ENCODE peak calls at places on chromosomes 5 and 9, in five cellular contexts. One of them, this sample, is unnamed.

GRCh38 chr5:82640901-82641300 is 362.7 kb upstream of the RPS23 start:
- DNase-seq in vagina: no peak
- DNase-seq in breast epithelium: no peak
- DNase-seq in uterus: no peak
- DNase-seq in IMR-90: no peak
- DNase-seq in this sample: no peak

GRCh38 chr5:180605554-180606214 is 14.4 kb upstream of the SCGB3A1 start:
- DNase-seq in vagina: no peak
- DNase-seq in breast epithelium: peak; percentile 80
- DNase-seq in uterus: no peak
- DNase-seq in IMR-90: peak; percentile 51
- DNase-seq in this sample: peak; percentile 86

GRCh38 chr9:31582071-31582470 is 802.4 kb upstream of the ACO1 start:
- DNase-seq in vagina: no peak
- DNase-seq in breast epithelium: no peak
- DNase-seq in uterus: no peak
- DNase-seq in IMR-90: no peak
- DNase-seq in this sample: no peak

GRCh38 chr9:22238809-22239684 is 207.6 kb upstream of the DMRTA1 start:
- DNase-seq in vagina: no peak
- DNase-seq in breast epithelium: no peak
- DNase-seq in uterus: no peak
- DNase-seq in IMR-90: peak; percentile 63
- DNase-seq in this sample: no peak

GRCh38 chr5:126449751-126450271 is 26.6 kb downstream of the GRAMD2B start:
- DNase-seq in vagina: no peak
- DNase-seq in breast epithelium: no peak
- DNase-seq in uterus: no peak
- DNase-seq in IMR-90: peak; percentile 77
- DNase-seq in this sample: no peak

GRCh38 chr5:143758015-143758414 is 53.9 kb upstream of the HMHB1 start:
- DNase-seq in vagina: no peak
- DNase-seq in breast epithelium: no peak
- DNase-seq in uterus: no peak
- DNase-seq in IMR-90: no peak
- DNase-seq in this sample: no peak

GRCh38 chr9:134634190-134634589 is 7.4 kb upstream of the COL5A1 start:
- DNase-seq in vagina: no peak
- DNase-seq in breast epithelium: peak; percentile 33
- DNase-seq in uterus: no peak
- DNase-seq in IMR-90: no peak
- DNase-seq in this sample: peak; percentile 70

GRCh38 chr5:14199902-14200301 is 56.8 kb downstream of the TRIO start:
- DNase-seq in vagina: no peak
- DNase-seq in breast epithelium: no peak
- DNase-seq in uterus: no peak
- DNase-seq in IMR-90: no peak
- DNase-seq in this sample: no peak

GRCh38 chr9:2723666-2724065 is 6.4 kb downstream of the KCNV2 start:
- DNase-seq in vagina: no peak
- DNase-seq in breast epithelium: no peak
- DNase-seq in uterus: no peak
- DNase-seq in IMR-90: no peak
- DNase-seq in this sample: no peak

GRCh38 chr5:176530983-176531901 is 6.0 kb downstream of the RNF44 start:
- DNase-seq in vagina: no peak
- DNase-seq in breast epithelium: no peak
- DNase-seq in uterus: no peak
- DNase-seq in IMR-90: peak; percentile 74
- DNase-seq in this sample: no peak

GRCh38 chr5:33065146-33065545 is 354.0 kb downstream of the NPR3 start:
- DNase-seq in vagina: no peak
- DNase-seq in breast epithelium: no peak
- DNase-seq in uterus: no peak
- DNase-seq in IMR-90: no peak
- DNase-seq in this sample: no peak

GRCh38 chr5:154968953-154969352 is 28.1 kb downstream of the MRPL22 start:
- DNase-seq in vagina: no peak
- DNase-seq in breast epithelium: no peak
- DNase-seq in uterus: no peak
- DNase-seq in IMR-90: no peak
- DNase-seq in this sample: no peak

GRCh38 chr9:38689678-38690077 is 30.3 kb downstream of the FAM240B start:
- DNase-seq in vagina: no peak
- DNase-seq in breast epithelium: no peak
- DNase-seq in uterus: peak; percentile 25
- DNase-seq in IMR-90: peak; percentile 10
- DNase-seq in this sample: no peak

GRCh38 chr5:37665272-37665671 is 174.6 kb downstream of the GDNF start:
- DNase-seq in vagina: no peak
- DNase-seq in breast epithelium: no peak
- DNase-seq in uterus: no peak
- DNase-seq in IMR-90: peak; percentile 70
- DNase-seq in this sample: no peak

GRCh38 chr5:105501315-105501714 is 1938.7 kb upstream of the NUDT12 start:
- DNase-seq in vagina: no peak
- DNase-seq in breast epithelium: no peak
- DNase-seq in uterus: no peak
- DNase-seq in IMR-90: no peak
- DNase-seq in this sample: no peak

GRCh38 chr5:72205431-72206009 is 98.2 kb downstream of the MAP1B start:
- DNase-seq in vagina: no peak
- DNase-seq in breast epithelium: no peak
- DNase-seq in uterus: no peak
- DNase-seq in IMR-90: peak; percentile 59
- DNase-seq in this sample: no peak

GRCh38 chr5:158832736-158833135 is 267.0 kb downstream of the EBF1 start:
- DNase-seq in vagina: no peak
- DNase-seq in breast epithelium: no peak
- DNase-seq in uterus: no peak
- DNase-seq in IMR-90: no peak
- DNase-seq in this sample: no peak

GRCh38 chr5:60161340-60161934 is 267.9 kb upstream of the PDE4D start:
- DNase-seq in vagina: no peak
- DNase-seq in breast epithelium: no peak
- DNase-seq in uterus: no peak
- DNase-seq in IMR-90: peak; percentile 19
- DNase-seq in this sample: no peak

GRCh38 chr9:137227057-137227852 is at the start of gene RNF224:
- DNase-seq in vagina: no peak
- DNase-seq in breast epithelium: peak; percentile 89
- DNase-seq in uterus: peak; percentile 66
- DNase-seq in IMR-90: peak; percentile 65
- DNase-seq in this sample: peak; percentile 94

GRCh38 chr9:6930827-6931226 is 173.1 kb downstream of the KDM4C start:
- DNase-seq in vagina: no peak
- DNase-seq in breast epithelium: no peak
- DNase-seq in uterus: no peak
- DNase-seq in IMR-90: peak; percentile 72
- DNase-seq in this sample: no peak

GRCh38 chr5:59103303-59103702 is 520.4 kb downstream of the RAB3C start:
- DNase-seq in vagina: no peak
- DNase-seq in breast epithelium: no peak
- DNase-seq in uterus: no peak
- DNase-seq in IMR-90: no peak
- DNase-seq in this sample: no peak

GRCh38 chr9:115759411-115759810 is 394.2 kb upstream of the PAPPA start:
- DNase-seq in vagina: no peak
- DNase-seq in breast epithelium: no peak
- DNase-seq in uterus: no peak
- DNase-seq in IMR-90: no peak
- DNase-seq in this sample: no peak

GRCh38 chr5:55929020-55929799 is 65.6 kb downstream of the IL6ST start:
- DNase-seq in vagina: no peak
- DNase-seq in breast epithelium: no peak
- DNase-seq in uterus: no peak
- DNase-seq in IMR-90: no peak
- DNase-seq in this sample: no peak

GRCh38 chr9:72951043-72951442 is 1.8 kb downstream of the ALDH1A1 start:
- DNase-seq in vagina: no peak
- DNase-seq in breast epithelium: no peak
- DNase-seq in uterus: no peak
- DNase-seq in IMR-90: no peak
- DNase-seq in this sample: no peak

GRCh38 chr5:154190652-154191304 is at the start of gene GALNT10:
- DNase-seq in vagina: no peak
- DNase-seq in breast epithelium: peak; percentile 55
- DNase-seq in uterus: peak; percentile 61
- DNase-seq in IMR-90: peak; percentile 66
- DNase-seq in this sample: no peak

GRCh38 chr5:137145726-137146125 is 353.4 kb downstream of the SPOCK1 start:
- DNase-seq in vagina: peak; percentile 49
- DNase-seq in breast epithelium: no peak
- DNase-seq in uterus: no peak
- DNase-seq in IMR-90: no peak
- DNase-seq in this sample: no peak

GRCh38 chr5:6759401-6759800 is 46.2 kb downstream of the TENT4A start:
- DNase-seq in vagina: no peak
- DNase-seq in breast epithelium: no peak
- DNase-seq in uterus: no peak
- DNase-seq in IMR-90: no peak
- DNase-seq in this sample: no peak

GRCh38 chr9:13083973-13084528 is 195.4 kb downstream of the MPDZ start:
- DNase-seq in vagina: no peak
- DNase-seq in breast epithelium: no peak
- DNase-seq in uterus: no peak
- DNase-seq in IMR-90: peak; percentile 66
- DNase-seq in this sample: no peak

GRCh38 chr5:143860211-143860610 is 48.2 kb downstream of the HMHB1 start:
- DNase-seq in vagina: no peak
- DNase-seq in breast epithelium: no peak
- DNase-seq in uterus: no peak
- DNase-seq in IMR-90: no peak
- DNase-seq in this sample: no peak

DNA sequence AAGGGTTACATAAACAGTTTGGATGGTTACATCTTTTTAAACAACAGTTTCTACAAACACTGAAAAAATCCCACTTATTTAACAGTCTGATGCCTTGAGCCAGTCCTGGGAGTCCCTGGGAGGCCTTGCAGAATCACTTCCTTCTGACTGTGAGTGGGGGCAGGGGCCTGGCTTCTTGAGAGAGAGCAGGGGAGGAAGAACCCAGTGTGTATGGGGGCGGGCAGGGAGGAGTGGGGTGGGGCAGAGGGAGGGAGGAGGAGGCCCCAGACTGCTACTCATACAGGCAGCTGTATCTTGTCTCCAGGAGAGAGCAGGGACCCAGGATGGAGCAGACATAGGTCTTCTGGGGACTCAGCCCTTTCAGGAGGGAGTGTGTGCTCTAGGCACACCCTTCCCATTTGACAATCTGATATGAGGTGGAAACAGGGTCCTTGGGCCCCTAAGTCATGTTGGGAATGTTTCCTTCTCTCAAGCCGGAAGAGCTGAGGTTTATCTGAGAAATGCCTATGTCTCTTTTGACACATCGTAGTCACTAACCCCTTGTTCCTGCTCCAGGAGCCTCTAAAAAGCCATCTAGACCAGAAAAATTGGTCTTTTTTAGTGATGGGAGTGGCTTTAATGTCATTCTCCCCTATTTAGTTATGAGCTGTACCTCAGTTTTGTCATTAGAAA is 52.8 kb downstream of the IRF1 start:
- DNase-seq in vagina: peak; percentile 96
- DNase-seq in breast epithelium: no peak
- DNase-seq in uterus: peak; percentile 83
- DNase-seq in IMR-90: peak; percentile 96
- DNase-seq in this sample: peak; percentile 61
- TF ChIP-seq POLR2A in vagina: no peak
- TF ChIP-seq POLR2A in breast epithelium: no peak
- TF ChIP-seq POLR2A in uterus: no peak
- TF ChIP-seq POLR2A in IMR-90: peak; percentile 45
- TF ChIP-seq POLR2A in this sample: no peak

GRCh38 chr5:79136618-79137017 is 25.0 kb downstream of the BHMT start:
- DNase-seq in vagina: no peak
- DNase-seq in breast epithelium: no peak
- DNase-seq in uterus: no peak
- DNase-seq in IMR-90: no peak
- DNase-seq in this sample: no peak
- H3K4me3 ChIP-seq in vagina: no peak overlapping the region
- H3K4me3 ChIP-seq in breast epithelium: no peak overlapping the region
- H3K4me3 ChIP-seq in uterus: no peak overlapping the region
- H3K4me3 ChIP-seq in IMR-90: no peak overlapping the region
- H3K4me3 ChIP-seq in this sample: no peak overlapping the region

DNA sequence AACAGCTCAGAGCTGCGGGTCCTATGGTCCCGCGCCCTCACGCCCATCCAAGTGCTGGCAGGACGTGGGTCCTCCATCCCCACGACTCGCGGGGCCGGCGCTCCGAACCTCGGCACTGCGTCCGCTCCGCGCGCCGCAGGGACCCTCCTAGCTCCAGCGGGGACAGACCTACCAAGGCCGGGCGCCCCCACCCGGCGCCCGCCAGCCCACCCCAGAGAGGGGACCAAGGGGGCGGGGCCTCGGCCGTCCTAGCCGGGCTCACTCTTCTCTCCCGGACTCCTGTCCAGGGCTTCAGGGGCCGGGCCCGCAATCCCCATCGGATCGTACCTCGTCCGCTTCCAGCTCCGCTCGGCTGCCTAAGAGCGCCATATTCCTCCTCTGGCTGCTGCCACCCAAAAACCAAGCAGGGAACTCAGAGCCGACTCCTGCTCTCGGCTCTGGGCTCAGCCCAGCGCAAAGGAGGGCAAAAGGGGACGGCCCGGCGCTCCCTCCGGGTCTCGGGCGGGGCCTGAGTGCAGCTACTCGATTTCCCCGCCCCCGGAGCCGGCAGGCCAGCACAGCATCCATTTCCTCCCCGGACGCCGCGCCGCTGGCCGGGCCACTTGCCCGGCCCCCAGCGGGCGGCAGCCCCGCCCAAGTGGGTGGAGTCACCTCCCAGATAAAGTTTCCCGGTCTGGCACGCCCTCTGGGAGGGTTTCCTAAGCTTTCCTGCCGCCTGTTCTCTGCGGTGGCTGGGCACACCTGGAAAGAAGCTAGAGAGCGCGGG is at the start of gene TTC39B:
- DNase-seq in vagina: peak; percentile 93
- DNase-seq in breast epithelium: peak; percentile 89
- DNase-seq in uterus: peak; percentile 96
- DNase-seq in IMR-90: peak; percentile 87
- DNase-seq in this sample: peak; percentile 98
- TF ChIP-seq POLR2A in vagina: peak; percentile 53
- TF ChIP-seq POLR2A in breast epithelium: peak; percentile 72
- TF ChIP-seq POLR2A in uterus: peak; percentile 79
- TF ChIP-seq POLR2A in IMR-90: peak; percentile 57
- TF ChIP-seq POLR2A in this sample: peak; percentile 34

GRCh38 chr9:132672413-132672690 is 2.1 kb downstream of the GTF3C4 start:
- DNase-seq in vagina: no peak
- DNase-seq in breast epithelium: no peak
- DNase-seq in uterus: no peak
- DNase-seq in IMR-90: peak; percentile 26
- DNase-seq in this sample: no peak

GRCh38 chr9:132670816-132671371 is 630 bp downstream of the GTF3C4 start:
- DNase-seq in vagina: no peak
- DNase-seq in breast epithelium: no peak
- DNase-seq in uterus: peak; percentile 17
- DNase-seq in IMR-90: peak; percentile 13
- DNase-seq in this sample: no peak

GRCh38 chr9:132674485-132674884 is 4.2 kb downstream of the GTF3C4 start:
- DNase-seq in vagina: no peak
- DNase-seq in breast epithelium: no peak
- DNase-seq in uterus: no peak
- DNase-seq in IMR-90: no peak
- DNase-seq in this sample: no peak

GRCh38 chr9:132671620-132672412 is 1.6 kb downstream of the GTF3C4 start:
- DNase-seq in vagina: no peak
- DNase-seq in breast epithelium: no peak
- DNase-seq in uterus: no peak
- DNase-seq in IMR-90: peak; percentile 47
- DNase-seq in this sample: no peak

GRCh38 chr9:132673355-132673754 is 3.1 kb downstream of the GTF3C4 start:
- DNase-seq in vagina: no peak
- DNase-seq in breast epithelium: no peak
- DNase-seq in uterus: no peak
- DNase-seq in IMR-90: peak; percentile 43
- DNase-seq in this sample: no peak
- H3K4me3 ChIP-seq in vagina: no peak overlapping the region
- H3K4me3 ChIP-seq in breast epithelium: no peak overlapping the region
- H3K4me3 ChIP-seq in uterus: no peak overlapping the region
- H3K4me3 ChIP-seq in IMR-90: no peak overlapping the region
- H3K4me3 ChIP-seq in this sample: no peak overlapping the region